ENCODE peak calls at places on chromosomes 5 and 9, in five cellular contexts. I is cardiac fibroblast, L is hepatocyte, N is uterus, X is AG09309. P is an unnamed sample.

GRCh38 chr9:121288874-121289553 is 21.1 kb downstream of the GSN start:
- DNase-seq in I (peak), L (peak), N (peak), X (no peak), P (peak)

GRCh38 chr5:158801286-158801685 is 298.4 kb downstream of the EBF1 start:
- DNase-seq in I (no peak), L (no peak), N (no peak), X (no peak), P (no peak)

GRCh38 chr5:156559955-156560354 is 233.0 kb downstream of the SGCD start:
- DNase-seq in I (no peak), L (no peak), N (no peak), X (no peak), P (no peak)

GRCh38 chr9:116137010-116137409 is 16.6 kb upstream of the PAPPA start:
- DNase-seq in I (no peak), L (no peak), N (no peak), X (no peak), P (no peak)

GRCh38 chr9:113309204-113309813 is 6.1 kb upstream of the RNF183 start:
- DNase-seq in I (peak), L (peak), N (no peak), X (no peak), P (peak)

GRCh38 chr9:95197692-95198271 is 119.7 kb downstream of the FANCC start:
- DNase-seq in I (peak), L (no peak), N (no peak), X (no peak), P (peak)

GRCh38 chr5:26690511-26690910 is 347.9 kb downstream of the CDH9 start:
- DNase-seq in I (no peak), L (no peak), N (no peak), X (no peak), P (no peak)

GRCh38 chr5:101942321-101942882 is 353.7 kb downstream of the SLCO4C1 start:
- DNase-seq in I (peak), L (peak), N (no peak), X (no peak), P (peak)

GRCh38 chr5:115895821-115896220 is 54.1 kb downstream of the AP3S1 start:
- DNase-seq in I (no peak), L (no peak), N (no peak), X (no peak), P (no peak)

GRCh38 chr5:150377964-150378694 is 20.6 kb downstream of the TCOF1 start:
- DNase-seq in I (peak), L (peak), N (peak), X (peak), P (no peak)

GRCh38 chr5:33370135-33370472 is 70.7 kb upstream of the TARS1 start:
- DNase-seq in I (peak), L (no peak), N (no peak), X (peak), P (peak)

GRCh38 chr9:22307013-22307711 is 139.5 kb upstream of the DMRTA1 start:
- DNase-seq in I (peak), L (peak), N (no peak), X (peak), P (peak)

GRCh38 chr5:58311526-58311925 is 148.4 kb downstream of the PLK2 start:
- DNase-seq in I (no peak), L (no peak), N (no peak), X (no peak), P (no peak)

GRCh38 chr5:134463991-134464760 is 52.5 kb upstream of the CDKN2AIPNL start:
- DNase-seq in I (peak), L (peak), N (peak), X (no peak), P (no peak)

GRCh38 chr5:91556-92263 is at the start of gene PLEKHG4B:
- DNase-seq in I (no peak), L (peak), N (no peak), X (no peak), P (no peak)

GRCh38 chr9:83472221-83472665 is 66.0 kb downstream of the FRMD3 start:
- DNase-seq in I (peak), L (peak), N (peak), X (no peak), P (no peak)

GRCh38 chr5:11468334-11469039 is 435.8 kb downstream of the CTNND2 start:
- DNase-seq in I (no peak), L (no peak), N (no peak), X (no peak), P (no peak)

GRCh38 chr9:127463891-127464290 is 12.6 kb downstream of the LRSAM1 start:
- DNase-seq in I (peak), L (peak), N (no peak), X (no peak), P (no peak)

GRCh38 chr5:164237531-164237930 is 732.1 kb downstream of the MAT2B start:
- DNase-seq in I (peak), L (no peak), N (no peak), X (no peak), P (no peak)

GRCh38 chr9:108184941-108185340 is 670.8 kb downstream of the ACTL7B start:
- DNase-seq in I (peak), L (peak), N (no peak), X (peak), P (peak)

GRCh38 chr5:2756211-2756746 is 4.8 kb upstream of the IRX2 start:
- DNase-seq in I (peak), L (peak), N (no peak), X (no peak), P (no peak)
- H3K4me3 ChIP-seq in I (peak), L (peak), N (no peak), X (peak), P (no peak)

GRCh38 chr5:18772475-18772874 is 1138.2 kb downstream of the TAF11L14 start:
- DNase-seq in I (no peak), L (peak), N (no peak), X (no peak), P (no peak)
- TF ChIP-seq CTCF in I (no peak), L (peak), N (no peak), X (no peak), P (peak)

GRCh38 chr5:42813533-42813932 is 1.8 kb upstream of the SELENOP start:
- DNase-seq in I (no peak), L (no peak), N (no peak), X (no peak), P (peak)
- H3K4me3 ChIP-seq in I (no peak), L (no peak), N (no peak), X (no peak), P (no peak)

DNA sequence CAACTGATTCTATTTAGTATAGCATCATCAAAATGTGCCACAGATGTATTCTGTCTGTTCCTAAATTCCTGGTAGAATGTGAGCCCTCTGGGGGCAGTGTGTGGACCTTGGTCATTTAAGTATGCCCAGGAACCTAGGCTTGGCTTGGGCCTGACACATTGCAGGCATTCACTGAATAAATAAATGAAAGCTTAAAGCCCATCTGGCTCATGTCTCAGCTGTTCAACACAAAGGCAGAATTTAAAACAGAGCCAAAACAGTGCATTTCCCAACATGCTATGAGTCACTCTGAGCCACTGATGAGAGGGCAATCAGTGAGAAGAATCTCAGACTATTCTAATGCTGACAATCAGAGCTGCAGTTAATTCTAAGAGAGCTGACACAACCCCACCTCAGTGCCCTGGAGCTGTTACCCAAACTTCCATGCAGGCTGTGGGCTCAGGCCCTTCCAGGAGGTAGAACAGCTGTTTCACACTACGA is 8.1 kb downstream of the FAM193B start:
- DNase-seq in I (peak), L (peak), N (peak), X (peak), P (peak)
- TF ChIP-seq CTCF in I (no peak), L (no peak), N (no peak), X (peak), P (no peak)

GRCh38 chr9:36640982-36641381 is 68.3 kb downstream of the MELK start:
- DNase-seq in I (no peak), L (no peak), N (no peak), X (no peak), P (no peak)
- H3K4me3 ChIP-seq in I (no peak), L (no peak), N (no peak), X (no peak), P (no peak)

GRCh38 chr5:179274321-179275315 is 70.6 kb downstream of the ADAMTS2 start:
- DNase-seq in I (no peak), L (no peak), N (peak), X (no peak), P (no peak)
- TF ChIP-seq CTCF in I (no peak), L (no peak), N (no peak), X (peak), P (peak)

P was measured in retinal pigment epithelial cell.